ENCODE peak calls at places on chromosomes 6 and 20, in five cellular contexts. L is breast epithelium; A is CD4-positive, alpha-beta T cell; W is vagina; E is PC-3. Q is an unnamed sample.

GRCh38 chr6:68915591-68915990 is 280.5 kb downstream of the ADGRB3 start:
- DNase-seq in E (no peak), A (no peak), L (no peak), W (no peak), Q (no peak)

GRCh38 chr6:151763938-151764680 is 43.4 kb upstream of the ESR1 start:
- DNase-seq in E (peak; percentile 87), A (no peak), W (peak; percentile 97), L (peak; percentile 96), Q (no peak)

GRCh38 chr6:1739680-1740079 is 130.0 kb downstream of the FOXC1 start:
- DNase-seq in E (no peak), A (no peak), W (no peak), L (no peak), Q (no peak)

GRCh38 chr20:21125072-21125848 is 622 bp upstream of the KIZ start:
- DNase-seq in L (no peak), A (no peak), E (peak; percentile 62), W (no peak), Q (no peak)

GRCh38 chr6:151495380-151495779 is 1.6 kb downstream of the CCDC170 start:
- DNase-seq in W (no peak), L (no peak), A (no peak), E (no peak), Q (no peak)

GRCh38 chr20:61886721-61887658 is 178.7 kb downstream of the TAF4 start:
- DNase-seq in E (peak; percentile 54), L (no peak), W (no peak), A (peak; percentile 10), Q (no peak)

GRCh38 chr6:38713812-38714211 is 1.3 kb upstream of the DNAH8 start:
- DNase-seq in A (peak; percentile 5), W (no peak), L (no peak), E (peak; percentile 80), Q (peak; percentile 7)

GRCh38 chr6:105151644-105152043 is 28.2 kb downstream of the POPDC3 start:
- DNase-seq in E (no peak), A (no peak), L (no peak), W (no peak), Q (no peak)

GRCh38 chr6:110523461-110524021 is 47.1 kb upstream of the SLC22A16 start:
- DNase-seq in A (no peak), W (no peak), L (no peak), E (peak; percentile 50), Q (no peak)

GRCh38 chr6:135936606-135937005 is 85.1 kb downstream of the PDE7B start:
- DNase-seq in L (no peak), E (peak; percentile 96), W (no peak), A (no peak), Q (no peak)

GRCh38 chr20:41769650-41770049 is 151.5 kb upstream of the CHD6 start:
- DNase-seq in A (no peak), L (no peak), W (no peak), E (no peak), Q (no peak)

GRCh38 chr6:5751525-5752252 is 255.0 kb downstream of the NRN1 start:
- DNase-seq in L (no peak), E (no peak), A (no peak), W (no peak), Q (no peak)

GRCh38 chr6:5753187-5753586 is 253.5 kb downstream of the NRN1 start:
- DNase-seq in A (no peak), L (no peak), W (no peak), E (no peak), Q (no peak)

GRCh38 chr6:5759571-5759970 is 247.2 kb downstream of the NRN1 start:
- DNase-seq in A (no peak), E (no peak), W (peak; percentile 58), L (no peak), Q (no peak)

GRCh38 chr6:5752282-5752681 is 254.4 kb downstream of the NRN1 start:
- DNase-seq in L (no peak), A (no peak), E (peak; percentile 9), W (no peak), Q (no peak)

DNA sequence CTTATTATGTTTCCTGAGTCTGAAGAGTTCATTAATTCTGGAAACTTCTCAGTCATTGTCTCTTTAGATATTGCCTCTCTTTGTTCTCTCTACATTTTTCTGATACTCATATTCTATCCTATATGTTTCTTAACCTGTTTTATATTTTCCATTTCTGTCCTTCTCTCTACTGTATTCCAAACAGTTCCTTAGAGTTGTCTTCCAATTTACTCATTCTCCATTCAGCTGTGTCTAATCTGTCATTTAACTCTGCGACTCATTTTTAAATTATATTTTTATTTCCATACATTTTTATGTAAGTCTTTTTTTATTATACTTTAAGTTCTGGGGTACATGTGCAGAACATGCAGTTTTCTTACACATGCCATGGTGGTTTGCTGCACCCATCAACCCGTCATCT is 251.8 kb downstream of the NRN1 start:
- DNase-seq in E (no peak), W (no peak), A (no peak), L (no peak), Q (no peak)
- H3K9me3 ChIP-seq in E (no peaks in the 10 kb centered on the region), W (no peaks in the 10 kb centered on the region), A (peaks cover 17% of the 10 kb centered on the region), L (peaks cover 25% of the 10 kb centered on the region), Q (peaks cover 5% of the 10 kb centered on the region)

DNA sequence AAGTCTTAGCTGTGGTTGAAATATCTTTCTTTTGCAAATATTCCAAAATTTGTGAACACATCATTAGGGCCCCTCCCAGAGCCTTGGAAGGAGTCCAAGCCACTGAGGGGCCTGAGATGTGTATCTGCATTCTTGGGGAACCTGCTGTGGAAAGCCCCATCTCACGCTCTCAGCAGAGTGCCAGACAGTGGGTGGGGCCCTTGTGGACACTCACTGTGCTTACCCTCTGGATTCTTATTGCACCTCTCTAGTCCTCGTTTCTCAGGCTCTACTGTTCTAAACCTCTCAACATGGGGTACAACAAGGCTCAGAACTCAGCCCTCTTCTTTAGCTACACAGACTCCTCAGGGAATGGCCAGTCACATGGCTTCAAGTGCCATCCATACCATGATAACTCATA is 416.2 kb upstream of the CDH4 start:
- DNase-seq in E (no peak), W (no peak), L (no peak), A (no peak), Q (no peak)
- H3K9me3 ChIP-seq in E (peaks cover 11% of the 10 kb centered on the region), W (no peaks in the 10 kb centered on the region), L (peaks cover 12% of the 10 kb centered on the region), A (no peaks in the 10 kb centered on the region), Q (no peaks in the 10 kb centered on the region)

DNA sequence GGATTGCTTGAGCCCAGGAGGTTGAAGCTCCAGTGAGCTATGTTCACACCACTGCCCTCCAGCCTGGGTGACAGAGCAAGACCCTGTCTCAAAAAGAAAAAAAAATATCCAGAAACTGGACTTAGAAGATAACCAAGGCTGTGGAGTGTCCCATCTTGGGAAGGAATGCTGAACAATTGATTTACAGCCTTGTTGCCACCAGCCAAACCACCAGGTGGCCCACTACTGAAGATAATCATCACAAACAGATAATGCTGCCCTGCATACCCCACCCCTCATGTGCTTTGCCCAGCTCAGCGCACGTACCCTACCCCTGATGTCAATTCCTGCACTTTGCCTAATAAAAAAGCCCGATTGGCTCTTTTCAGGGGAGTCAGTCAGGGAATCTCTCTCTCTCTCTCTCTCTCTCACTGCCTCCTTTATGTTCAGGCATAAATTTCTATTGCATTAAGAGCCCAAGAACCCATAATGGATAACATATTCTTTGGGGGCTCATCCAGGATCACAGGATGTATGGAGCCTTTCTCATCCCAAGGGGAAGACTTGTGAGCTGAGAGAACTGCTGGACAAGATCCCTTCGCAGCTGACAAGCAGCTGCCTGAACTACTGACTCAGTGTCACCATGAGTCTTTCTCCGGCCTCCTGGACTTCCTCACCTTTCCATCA is 166.4 kb downstream of the CD24 start:
- DNase-seq in L (no peak), E (peak; percentile 12), W (no peak), A (no peak), Q (no peak)
- H3K9me3 ChIP-seq in L (peaks cover 64% of the 10 kb centered on the region), E (no peaks in the 10 kb centered on the region), W (peaks cover 37% of the 10 kb centered on the region), A (peaks cover 48% of the 10 kb centered on the region), Q (peaks cover 14% of the 10 kb centered on the region)

GRCh38 chr6:40054602-40055001 is 120.3 kb upstream of the MOCS1 start:
- DNase-seq in L (no peak), W (no peak), A (no peak), E (no peak), Q (no peak)

GRCh38 chr6:40054186-40054585 is 119.9 kb upstream of the MOCS1 start:
- DNase-seq in E (no peak), A (no peak), L (no peak), W (no peak), Q (no peak)

GRCh38 chr6:40056865-40057264 is 122.6 kb upstream of the MOCS1 start:
- DNase-seq in L (no peak), E (no peak), A (no peak), W (no peak), Q (no peak)
- H3K9me3 ChIP-seq in L (no peaks in the 10 kb centered on the region), E (no peaks in the 10 kb centered on the region), A (no peaks in the 10 kb centered on the region), W (no peaks in the 10 kb centered on the region), Q (no peaks in the 10 kb centered on the region)